ENCODE peak calls at places on chromosomes 1 and 21, in four cellular contexts. Y is GM12878, D is A549, C is K562. L is an unnamed sample.

GRCh38 chr1:65924471-65924870 is 131.8 kb downstream of the PDE4B start:
- DNase-seq in Y (no peak), D (no peak), C (no peak), L (no peak)

GRCh38 chr1:78884685-78885452 is 121.7 kb downstream of the ADGRL4 start:
- DNase-seq in Y (no peak), D (no peak), C (no peak), L (no peak)

GRCh38 chr21:45822002-45822397 is 159.6 kb upstream of the COL6A1 start:
- DNase-seq in Y (no peak), D (no peak), C (no peak), L (no peak)

GRCh38 chr21:14900058-14900457 is 164.7 kb downstream of the NRIP1 start:
- DNase-seq in Y (no peak), D (no peak), C (no peak), L (no peak)

GRCh38 chr21:39441502-39442475 is 3.8 kb downstream of the LCA5L start:
- DNase-seq in Y (no peak), D (peak), C (peak), L (peak)

GRCh38 chr1:219113261-219113660 is 60.4 kb upstream of the LYPLAL1 start:
- DNase-seq in Y (no peak), D (no peak), C (no peak), L (no peak)

GRCh38 chr1:182507685-182508084 is 57.7 kb downstream of the RGSL1 start:
- DNase-seq in Y (no peak), D (no peak), C (no peak), L (no peak)

GRCh38 chr21:42040411-42041180 is 30.4 kb upstream of the ZBTB21 start:
- DNase-seq in Y (no peak), D (peak), C (no peak), L (peak)

GRCh38 chr1:93845554-93846150 is 33.4 kb downstream of the DNTTIP2 start:
- DNase-seq in Y (no peak), D (peak), C (no peak), L (peak)

GRCh38 chr1:73804935-73805334 is 393.0 kb downstream of the LRRIQ3 start:
- DNase-seq in Y (no peak), D (no peak), C (no peak), L (no peak)

GRCh38 chr1:33836911-33837310 is 27.0 kb upstream of the HMGB4 start:
- DNase-seq in Y (no peak), D (no peak), C (no peak), L (no peak)

GRCh38 chr21:37220981-37221664 is 46.0 kb downstream of the VPS26C start:
- DNase-seq in Y (peak), D (peak), C (peak), L (peak)

GRCh38 chr21:37223804-37224345 is 43.3 kb downstream of the VPS26C start:
- DNase-seq in Y (no peak), D (no peak), C (no peak), L (no peak)

GRCh38 chr21:37224861-37225260 is 42.3 kb downstream of the VPS26C start:
- DNase-seq in Y (no peak), D (no peak), C (no peak), L (no peak)

GRCh38 chr21:37219766-37220432 is 47.2 kb downstream of the VPS26C start:
- DNase-seq in Y (no peak), D (no peak), C (no peak), L (no peak)

GRCh38 chr21:37220433-37220980 is 46.6 kb downstream of the VPS26C start:
- DNase-seq in Y (no peak), D (peak), C (no peak), L (peak)
- TF ChIP-seq CHD4 in Y (no peak), D (no peak), C (no peak), L (no peak)

GRCh38 chr21:43373387-43374227 is 53.3 kb downstream of the SIK1 start:
- DNase-seq in Y (no peak), D (no peak), C (no peak), L (no peak)

GRCh38 chr21:43370888-43371570 is 55.9 kb downstream of the SIK1 start:
- DNase-seq in Y (no peak), D (no peak), C (no peak), L (no peak)

GRCh38 chr21:43374228-43374885 is 52.6 kb downstream of the SIK1 start:
- DNase-seq in Y (no peak), D (no peak), C (no peak), L (no peak)

GRCh38 chr21:43371786-43372185 is 55.1 kb downstream of the SIK1 start:
- DNase-seq in Y (no peak), D (no peak), C (no peak), L (no peak)

DNA sequence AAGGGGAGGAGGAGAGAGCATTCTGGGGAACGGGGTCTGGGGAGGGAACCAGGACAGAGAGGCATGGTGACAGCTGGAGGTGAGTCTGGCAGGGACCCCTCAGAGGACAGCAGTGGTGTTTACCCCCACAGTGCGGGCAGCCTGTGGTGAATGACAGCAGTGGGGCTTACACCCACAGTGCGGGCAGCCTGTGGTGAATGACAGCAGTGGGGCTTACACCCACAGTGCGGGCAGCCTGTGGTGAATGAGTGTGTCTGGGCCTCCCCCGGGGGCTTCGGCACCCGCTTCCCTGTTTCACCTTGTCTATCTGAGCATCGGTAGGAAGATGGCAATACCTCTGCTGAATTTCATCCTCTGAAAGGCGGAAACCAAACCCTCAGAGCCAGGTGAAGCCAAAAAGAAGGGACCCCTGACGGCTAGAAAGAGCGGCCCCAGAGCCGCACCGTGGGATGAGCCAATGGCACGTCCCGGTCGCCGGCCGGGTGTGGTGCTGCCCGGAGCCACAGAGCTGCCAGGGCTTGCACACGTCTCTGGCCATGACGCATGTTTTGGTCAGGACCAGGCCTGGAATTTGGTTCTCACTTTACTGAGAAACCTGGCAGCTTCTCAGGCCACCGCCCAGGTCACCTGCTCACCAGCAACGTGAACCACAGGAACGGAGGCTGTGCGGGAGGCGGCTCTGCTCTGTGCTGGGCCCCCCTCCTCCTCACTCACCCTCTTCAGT is 54.1 kb downstream of the SIK1 start:
- DNase-seq in Y (no peak), D (no peak), C (no peak), L (no peak)
- TF ChIP-seq CHD4 in Y (no peak), D (no peak), C (no peak), L (no peak)

GRCh38 chr1:200410566-200410878 is 686 bp upstream of the ZNF281 start:
- DNase-seq in Y (no peak), D (no peak), C (no peak), L (no peak)

GRCh38 chr1:200415227-200415626 is 5.4 kb upstream of the ZNF281 start:
- DNase-seq in Y (no peak), D (no peak), C (no peak), L (no peak)

GRCh38 chr1:200414657-200415056 is 4.8 kb upstream of the ZNF281 start:
- DNase-seq in Y (no peak), D (no peak), C (no peak), L (no peak)

GRCh38 chr1:200411406-200412257 is 1.8 kb upstream of the ZNF281 start:
- DNase-seq in Y (no peak), D (no peak), C (no peak), L (peak)

GRCh38 chr1:200415693-200416593 is 6.1 kb upstream of the ZNF281 start:
- DNase-seq in Y (no peak), D (peak), C (no peak), L (peak)
- TF ChIP-seq CHD4 in Y (no peak), D (no peak), C (no peak), L (no peak)

GRCh38 chr21:34593954-34594531 is 20.9 kb downstream of the RCAN1 start:
- DNase-seq in Y (no peak), D (no peak), C (no peak), L (no peak)

GRCh38 chr21:34594566-34595234 is 20.2 kb downstream of the RCAN1 start:
- DNase-seq in Y (no peak), D (no peak), C (no peak), L (no peak)

GRCh38 chr21:34592120-34592561 is 22.8 kb downstream of the RCAN1 start:
- DNase-seq in Y (no peak), D (no peak), C (peak), L (no peak)

GRCh38 chr21:34592573-34592972 is 22.3 kb downstream of the RCAN1 start:
- DNase-seq in Y (no peak), D (no peak), C (no peak), L (no peak)

GRCh38 chr21:34593423-34593822 is 21.5 kb downstream of the RCAN1 start:
- DNase-seq in Y (no peak), D (no peak), C (no peak), L (no peak)
- TF ChIP-seq CHD4 in Y (no peak), D (no peak), C (no peak), L (no peak)

GRCh38 chr1:147600119-147601111 is 59.1 kb downstream of the BCL9 start:
- DNase-seq in Y (no peak), D (peak), C (no peak), L (peak)

GRCh38 chr1:147603986-147604385 is 62.7 kb downstream of the BCL9 start:
- DNase-seq in Y (no peak), D (no peak), C (no peak), L (no peak)

GRCh38 chr1:147599362-147600118 is 58.2 kb downstream of the BCL9 start:
- DNase-seq in Y (peak), D (peak), C (peak), L (peak)

GRCh38 chr1:147597010-147597409 is 55.7 kb downstream of the BCL9 start:
- DNase-seq in Y (no peak), D (no peak), C (no peak), L (no peak)

DNA sequence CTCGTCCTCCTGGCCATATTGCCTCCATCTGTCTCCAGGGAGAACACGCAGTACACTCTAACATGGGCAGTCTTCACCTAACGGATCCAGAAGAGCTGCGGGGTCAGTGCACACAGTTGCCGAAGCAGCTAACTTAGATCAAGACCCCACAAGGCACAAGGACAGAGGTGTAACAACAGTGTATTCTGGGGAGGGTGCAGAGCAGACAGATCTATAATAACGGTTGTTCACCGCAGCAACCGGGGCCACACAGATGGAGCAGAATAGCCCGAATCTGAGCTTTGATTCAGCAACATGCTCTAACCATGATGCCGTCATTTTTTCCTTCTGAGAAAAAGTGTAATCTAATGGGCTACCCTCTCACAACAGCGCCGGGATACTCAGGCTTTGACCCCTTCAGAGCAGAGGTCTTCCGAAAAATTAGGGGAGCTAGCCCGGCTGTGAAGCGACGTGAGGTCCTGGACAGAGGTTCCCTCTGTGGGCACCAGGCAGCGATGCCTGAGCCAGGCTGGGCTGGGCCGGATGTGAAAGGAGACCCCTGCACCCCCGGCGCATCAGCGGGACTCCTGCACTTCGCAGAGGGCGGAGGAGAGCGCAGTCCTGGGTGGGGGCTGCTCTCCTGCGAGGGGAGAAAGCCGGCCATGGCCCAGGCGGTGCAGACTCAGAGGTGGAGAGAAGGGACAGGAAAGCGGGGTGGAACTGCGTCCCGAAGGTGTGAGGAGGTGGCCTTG is 57.5 kb downstream of the BCL9 start:
- DNase-seq in Y (no peak), D (peak), C (no peak), L (no peak)
- TF ChIP-seq CHD4 in Y (no peak), D (no peak), C (no peak), L (no peak)

DNA sequence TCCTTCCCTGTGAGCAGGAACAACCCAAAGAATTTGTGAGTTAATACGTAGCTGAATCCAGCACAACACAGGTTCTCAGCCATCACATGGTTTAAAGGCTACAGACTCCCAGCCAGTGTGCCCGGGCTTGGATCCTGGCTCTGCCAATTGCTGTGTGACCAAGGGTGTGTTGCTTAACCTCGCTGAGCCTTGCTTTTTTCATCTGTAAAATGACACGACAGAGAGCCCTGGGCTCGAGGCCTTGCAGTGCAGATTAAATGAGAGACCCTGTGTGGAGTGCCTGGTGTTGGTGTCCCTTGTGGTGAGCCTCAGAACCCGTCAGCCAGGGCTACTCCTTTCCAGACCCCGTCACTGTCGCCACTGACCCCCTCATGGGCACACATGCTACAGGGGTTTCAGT is 39.4 kb downstream of the CHAF1B start:
- DNase-seq in Y (no peak), D (no peak), C (no peak), L (no peak)
- TF ChIP-seq CHD4 in Y (no peak), D (no peak), C (no peak), L (no peak)

GRCh38 chr1:171809834-171810233 is 28.4 kb downstream of the METTL13 start:
- DNase-seq in Y (no peak), D (no peak), C (no peak), L (no peak)

GRCh38 chr1:171811671-171812070 is 29.6 kb upstream of the DNM3 start:
- DNase-seq in Y (no peak), D (no peak), C (no peak), L (no peak)

GRCh38 chr1:171817511-171818265 is 23.6 kb upstream of the DNM3 start:
- DNase-seq in Y (no peak), D (peak), C (no peak), L (peak)

GRCh38 chr1:171816300-171816901 is 24.9 kb upstream of the DNM3 start:
- DNase-seq in Y (no peak), D (no peak), C (no peak), L (no peak)

GRCh38 chr1:171814692-171815091 is 26.6 kb upstream of the DNM3 start:
- DNase-seq in Y (no peak), D (no peak), C (no peak), L (no peak)
- TF ChIP-seq CHD4 in Y (no peak), D (no peak), C (no peak), L (no peak)

DNA sequence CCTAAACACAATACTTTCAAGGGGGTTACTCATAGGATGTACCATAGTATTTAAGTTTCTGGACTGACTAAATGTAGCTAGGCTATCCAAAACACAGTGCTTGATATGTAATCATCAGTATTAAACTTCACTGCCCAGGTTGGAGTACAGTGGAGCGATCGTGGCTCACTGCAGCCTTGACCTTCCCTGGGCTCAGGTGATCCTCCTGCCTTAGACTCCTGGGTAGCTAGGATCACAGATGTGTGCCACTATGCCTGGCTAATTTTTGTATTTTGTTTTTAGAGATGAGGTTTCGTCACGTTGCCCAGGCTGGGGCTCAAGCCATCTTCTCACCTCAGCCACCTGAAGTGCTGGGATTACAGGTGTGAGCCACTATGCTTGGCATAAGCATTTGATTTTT is 10.6 kb downstream of the NASP start:
- DNase-seq in Y (no peak), D (no peak), C (no peak), L (no peak)
- TF ChIP-seq CHD4 in Y (no peak), D (no peak), C (no peak), L (no peak)

DNA sequence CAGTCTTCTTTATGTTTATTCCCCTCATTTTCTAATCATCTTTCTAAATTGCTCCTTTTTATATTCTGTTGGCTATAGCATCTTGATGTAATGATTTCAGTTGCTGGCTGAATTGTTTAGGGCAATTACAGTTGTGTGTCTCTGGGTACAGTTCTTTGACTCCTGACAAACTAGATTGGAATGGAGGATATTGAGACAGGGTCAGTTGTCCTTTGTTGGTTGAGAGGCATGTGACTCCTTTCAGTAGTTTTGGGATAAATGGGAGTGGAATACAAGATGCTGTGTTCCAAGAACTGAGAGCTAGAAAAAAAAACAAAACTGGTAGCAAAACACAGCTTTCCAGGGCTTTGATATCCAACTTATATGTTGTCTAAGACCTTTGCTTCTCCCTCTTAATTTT is 1.5 kb downstream of the CENPF start:
- DNase-seq in Y (no peak), D (no peak), C (no peak), L (peak)
- TF ChIP-seq CHD4 in Y (no peak), D (no peak), C (no peak), L (no peak)

L was measured in HepG2.